ENCODE peak calls at places on chromosomes 6 and 20, in five cellular contexts. T, H, U, P and X are unnamed samples.
A peak's percentile ranks its signal among the peaks of the same experiment; 100 is the strongest.

GRCh38 chr6:100230115-100230975 is 234.4 kb downstream of the SIM1 start:
- DNase-seq in T (no peak), H (no peak), P (no peak), U (no peak), X (no peak)

GRCh38 chr6:75986935-75987334 is 85.5 kb downstream of the IMPG1 start:
- DNase-seq in T (no peak), P (no peak), U (no peak), H (no peak), X (no peak)

GRCh38 chr20:52193886-52194545 is 2.4 kb upstream of the ZFP64 start:
- DNase-seq in U (peak; percentile 7), P (no peak), T (no peak), H (no peak), X (no peak)

GRCh38 chr20:35434085-35435005 is 3.7 kb downstream of the GDF5 start:
- DNase-seq in T (peak; percentile 58), P (no peak), U (no peak), H (no peak), X (no peak)

GRCh38 chr20:5448449-5449118 is 131.8 kb upstream of the PROKR2 start:
- DNase-seq in P (peak; percentile 26), T (peak; percentile 61), U (peak; percentile 28), H (peak; percentile 12), X (no peak)

GRCh38 chr6:56986611-56987010 is 31.7 kb downstream of the BEND6 start:
- DNase-seq in P (no peak), H (no peak), T (peak; percentile 12), U (no peak), X (no peak)

GRCh38 chr6:110558575-110558974 is 82.2 kb upstream of the SLC22A16 start:
- DNase-seq in U (no peak), P (no peak), H (no peak), T (no peak), X (no peak)

GRCh38 chr6:15299430-15300131 is 53.7 kb downstream of the JARID2 start:
- DNase-seq in T (peak; percentile 72), P (peak; percentile 47), H (peak; percentile 61), U (no peak), X (no peak)

GRCh38 chr20:34030453-34030852 is 36.7 kb downstream of the RALY start:
- DNase-seq in P (no peak), H (no peak), T (no peak), U (no peak), X (no peak)

GRCh38 chr6:148144917-148145521 is 197.6 kb upstream of the SASH1 start:
- DNase-seq in U (peak; percentile 34), T (peak; percentile 84), H (peak; percentile 61), P (peak; percentile 29), X (peak; percentile 4)

GRCh38 chr6:136404007-136404406 is 114.4 kb upstream of the BCLAF1 start:
- DNase-seq in U (no peak), P (no peak), H (no peak), T (no peak), X (no peak)

DNA sequence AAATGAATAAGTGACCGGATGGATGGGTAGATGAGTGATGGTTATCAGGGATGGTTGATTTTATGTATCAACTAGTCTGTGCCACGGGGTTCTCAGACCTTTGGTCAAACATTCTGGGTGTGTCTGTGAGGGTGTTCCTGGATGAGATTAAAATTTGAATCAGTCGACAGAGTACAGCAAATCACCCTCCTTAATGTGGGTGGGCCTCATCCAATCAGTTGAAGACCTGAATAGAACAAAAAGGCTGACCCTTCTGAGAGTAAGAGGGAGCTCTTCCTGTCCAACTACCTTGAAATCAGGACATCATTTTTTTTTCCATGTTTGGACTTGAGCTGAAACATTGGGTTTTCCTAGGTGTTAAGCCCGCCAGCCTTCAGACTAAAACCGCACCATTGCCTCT is 136.4 kb upstream of the ATXN1 start:
- DNase-seq in H (no peak), U (no peak), T (no peak), P (no peak), X (no peak)
- TF ChIP-seq CTCF in H (no peak), U (no peak), T (no peak), P (no peak), X (no peak)

GRCh38 chr6:3355358-3356055 is 96.8 kb downstream of the PSMG4 start:
- DNase-seq in T (no peak), U (no peak), P (no peak), H (no peak), X (no peak)
- H3K4me3 ChIP-seq in T (no peak overlapping the region), U (no peak overlapping the region), P (peak overlapping the region; percentile 21), H (peak overlapping the region; percentile 5), X (peak overlapping the region; percentile 39)

GRCh38 chr6:34858681-34859080 is 29.2 kb downstream of the TAF11 start:
- DNase-seq in U (no peak), H (no peak), P (no peak), T (no peak), X (no peak)
- TF ChIP-seq CTCF in U (no peak), H (no peak), P (no peak), T (no peak), X (no peak)

GRCh38 chr6:48426636-48427035 is 315.6 kb upstream of the PTCHD4 start:
- DNase-seq in H (peak; percentile 93), P (no peak), U (peak; percentile 72), T (peak; percentile 92), X (peak; percentile 38)

GRCh38 chr6:48423640-48424365 is 312.8 kb upstream of the PTCHD4 start:
- DNase-seq in T (peak; percentile 32), P (no peak), U (no peak), H (peak; percentile 56), X (no peak)

GRCh38 chr6:48429021-48429420 is 318.0 kb upstream of the PTCHD4 start:
- DNase-seq in P (no peak), T (no peak), U (peak; percentile 9), H (peak; percentile 27), X (no peak)

GRCh38 chr6:48429610-48430009 is 318.6 kb upstream of the PTCHD4 start:
- DNase-seq in P (no peak), T (no peak), U (no peak), H (no peak), X (no peak)
- H3K4me3 ChIP-seq in P (no peak overlapping the region), T (no peak overlapping the region), U (no peak overlapping the region), H (no peak overlapping the region), X (no peak overlapping the region)

GRCh38 chr6:83518946-83519489 is 6.7 kb downstream of the PRSS35 start:
- DNase-seq in U (no peak), P (no peak), H (peak; percentile 47), T (peak; percentile 42), X (no peak)
- TF ChIP-seq CTCF in U (no peak), P (no peak), H (peak; percentile 45), T (peak; percentile 50), X (peak; percentile 17)